ENCODE peak calls at places on chromosomes 2 and 18, in eight cellular contexts. B is fibroblast of lung, H is activated B cell treated with CpG ODN at 0.5 μM for 24 hours, E is BJ, Z is body of pancreas, T is OCI-LY7, V is fibroblast of mammary gland, W is MCF 10A. F is an unnamed sample.

GRCh38 chr2:110126926-110127325 is 11.3 kb upstream of the MALL start:
- DNase-seq in H (no peak), T (no peak), V (peak), E (no peak), Z (no peak), W (no peak), B (peak), F (no peak)

GRCh38 chr2:118988706-118989105 is 46.7 kb downstream of the MARCO start:
- DNase-seq in T (no peak), V (no peak), E (no peak), H (no peak), Z (no peak), B (no peak), W (no peak), F (no peak)

GRCh38 chr2:21123473-21124393 is at the start of gene TDRD15:
- DNase-seq in B (no peak), W (no peak), H (no peak), V (no peak), E (no peak), T (no peak), Z (no peak), F (no peak)

GRCh38 chr18:63317556-63317946 is 2.0 kb downstream of the BCL2 start:
- DNase-seq in W (no peak), B (no peak), Z (no peak), T (no peak), H (no peak), E (no peak), V (no peak), F (no peak)

GRCh38 chr2:158366342-158366741 is 90.2 kb downstream of the CCDC148 start:
- DNase-seq in T (no peak), Z (no peak), H (no peak), B (no peak), V (no peak), E (no peak), W (no peak), F (no peak)

GRCh38 chr2:133266075-133266925 is 302.0 kb downstream of the NCKAP5 start:
- DNase-seq in V (no peak), T (no peak), H (no peak), Z (no peak), W (no peak), B (peak), E (no peak), F (no peak)

GRCh38 chr2:9889812-9890261 is 46.6 kb downstream of the TAF1B start:
- DNase-seq in V (no peak), H (no peak), E (no peak), B (no peak), W (no peak), T (no peak), Z (no peak), F (no peak)

GRCh38 chr18:56807883-56808282 is 156.7 kb downstream of the WDR7 start:
- DNase-seq in B (no peak), Z (no peak), W (no peak), T (no peak), V (no peak), E (no peak), H (no peak), F (no peak)

GRCh38 chr2:108570416-108570815 is 36.1 kb downstream of the LIMS1 start:
- DNase-seq in H (no peak), B (peak), Z (no peak), E (no peak), T (no peak), W (peak), V (peak), F (no peak)

GRCh38 chr2:120177011-120177621 is 46.1 kb downstream of the TMEM185B start:
- DNase-seq in H (peak), Z (peak), E (no peak), B (no peak), T (peak), W (peak), V (no peak), F (peak)

DNA sequence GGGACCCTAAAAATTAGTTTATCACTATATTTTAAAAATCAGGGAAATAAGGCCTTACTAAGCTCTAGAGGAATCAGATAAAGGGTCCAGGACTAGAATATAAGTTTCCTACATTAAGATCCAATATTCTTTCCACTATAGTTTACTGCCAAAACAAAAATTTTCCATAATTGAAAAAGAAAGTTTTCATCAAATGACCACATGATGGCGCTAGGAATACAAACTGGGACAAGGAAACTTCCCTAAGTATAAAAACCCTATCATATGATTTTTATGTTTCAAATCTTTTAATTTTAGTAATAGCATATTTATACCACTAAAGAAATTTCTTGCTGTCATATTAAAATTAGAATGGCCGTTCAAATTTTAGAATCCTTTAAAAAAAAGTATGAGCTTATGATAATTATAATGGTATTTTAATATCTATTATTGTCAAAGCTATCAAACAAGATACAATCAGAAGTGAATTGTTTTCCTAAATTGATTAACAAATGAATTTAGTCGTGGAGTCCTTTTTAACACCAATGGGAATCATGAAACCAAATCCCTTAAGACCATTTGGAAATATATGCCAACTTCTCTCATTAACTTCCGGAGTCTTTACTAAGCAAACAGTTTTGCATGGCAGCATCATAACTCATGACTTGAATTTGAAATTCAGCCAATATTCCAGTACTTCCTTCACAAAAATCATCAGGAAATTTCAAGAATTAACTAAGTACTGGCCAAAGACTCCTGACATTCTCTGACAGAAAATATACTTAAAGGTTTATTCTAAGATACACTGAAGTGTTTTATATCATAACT is 70.3 kb downstream of the SCN1A start:
- DNase-seq in H (no peak), E (no peak), B (peak), Z (no peak), V (peak), T (peak), W (peak), F (no peak)
- TF ChIP-seq CTCF in H (no peak), E (peak), B (peak), Z (peak), V (peak), T (peak), W (peak), F (no peak)

GRCh38 chr18:3794537-3795348 is 344.8 kb downstream of the TGIF1 start:
- DNase-seq in T (peak), E (peak), Z (peak), V (peak), B (peak), H (no peak), W (peak), F (no peak)
- TF ChIP-seq CTCF in T (peak), E (no peak), Z (no peak), V (no peak), B (no peak), H (no peak), W (no peak), F (no peak)

GRCh38 chr18:11309172-11309571 is 159.8 kb upstream of the PIEZO2 start:
- DNase-seq in V (peak), T (peak), E (no peak), B (no peak), H (no peak), W (peak), Z (no peak), F (no peak)
- TF ChIP-seq CTCF in V (peak), T (peak), E (peak), B (no peak), H (no peak), W (no peak), Z (no peak), F (no peak)

GRCh38 chr2:190947711-190948251 is 66.2 kb downstream of the STAT1 start:
- DNase-seq in Z (peak), B (peak), W (peak), H (no peak), V (peak), T (no peak), E (peak), F (no peak)
- TF ChIP-seq CTCF in Z (no peak), B (peak), W (no peak), H (no peak), V (peak), T (no peak), E (peak), F (peak)

GRCh38 chr18:73980289-73980979 is 167.2 kb downstream of the FBXO15 start:
- DNase-seq in W (peak), E (no peak), B (peak), H (no peak), T (no peak), Z (no peak), V (peak), F (no peak)

GRCh38 chr18:73975266-73975665 is 172.4 kb downstream of the FBXO15 start:
- DNase-seq in T (no peak), W (no peak), H (no peak), E (no peak), Z (peak), B (peak), V (peak), F (no peak)

GRCh38 chr18:73983970-73984369 is 163.7 kb downstream of the FBXO15 start:
- DNase-seq in W (no peak), T (no peak), Z (no peak), E (no peak), V (no peak), H (no peak), B (no peak), F (no peak)

GRCh38 chr18:73983496-73983895 is 164.1 kb downstream of the FBXO15 start:
- DNase-seq in B (no peak), V (no peak), T (no peak), E (no peak), W (no peak), H (no peak), Z (no peak), F (no peak)

GRCh38 chr18:73979742-73980141 is 167.9 kb downstream of the FBXO15 start:
- DNase-seq in T (no peak), V (peak), B (peak), E (peak), H (no peak), Z (no peak), W (peak), F (no peak)
- TF ChIP-seq CTCF in T (no peak), V (no peak), B (no peak), E (no peak), H (no peak), Z (no peak), W (no peak), F (no peak)

DNA sequence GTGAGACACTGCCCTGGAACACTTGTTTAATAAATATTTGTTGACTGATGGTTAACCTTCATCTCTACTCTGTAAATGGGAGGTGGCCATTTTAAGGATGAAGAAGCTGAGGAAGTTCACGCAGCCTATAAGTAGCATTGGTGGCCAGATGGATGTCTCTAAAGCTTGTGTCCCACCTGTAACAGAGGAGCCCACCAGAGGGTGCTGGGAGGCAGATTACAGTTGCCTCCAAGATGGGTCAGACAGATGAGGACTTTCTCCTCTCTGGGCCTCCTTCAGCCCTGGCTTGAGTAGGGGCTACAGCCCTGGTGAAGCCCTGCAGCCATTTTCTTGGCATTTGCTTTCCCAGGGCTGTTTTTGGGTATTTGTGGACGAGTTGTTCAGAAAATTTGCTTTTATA is 45.0 kb upstream of the MCFD2 start:
- DNase-seq in V (no peak), W (no peak), Z (no peak), E (no peak), H (no peak), B (no peak), T (peak), F (no peak)
- TF ChIP-seq CTCF in V (no peak), W (no peak), Z (no peak), E (no peak), H (no peak), B (no peak), T (peak), F (no peak)

GRCh38 chr18:48605408-48605845 is 66.6 kb downstream of the CTIF start:
- DNase-seq in Z (no peak), H (no peak), V (peak), B (peak), E (no peak), W (peak), T (peak), F (no peak)
- TF ChIP-seq CTCF in Z (no peak), H (no peak), V (peak), B (no peak), E (peak), W (no peak), T (peak), F (no peak)

F was measured in natural killer cell.